ENCODE peak calls at places on chromosome 19, in ten cellular contexts. I is uterus; C is ACHN; R is activated CD4-positive, alpha-beta T cell treated with anti-CD3 and anti-CD28 coated beads, Interleukin-2, amount 50 U/mL, for 48 hours; E is GM13977; U is heart left ventricle; S is HAP-1; Z is activated naive CD4-positive, alpha-beta T cell treated with anti-CD3 and anti-CD28 coated beads for 36 hours; D is NCI-H1436; G is activated CD4-positive, CD25-positive, alpha-beta regulatory T cell treated with anti-CD3 and anti-CD28 coated beads, Interleukin-2, amount 50 U/mL, for 16 hours. H is an unnamed sample.
A peak's percentile ranks its signal among the peaks of the same experiment; 100 is the strongest.

GRCh38 chr19:11465605-11466004 is 15.2 kb downstream of the ELAVL3 start:
- DNase-seq in I (no peak), S (no peak), U (no peak), R (no peak), C (no peak), Z (no peak), G (no peak), E (no peak), D (no peak), H (no peak)

GRCh38 chr19:41928754-41929535 is 696 bp upstream of the ERFL start:
- DNase-seq in S (no peak), G (no peak), U (no peak), C (no peak), I (no peak), D (no peak), R (no peak), Z (peak; percentile 64), E (no peak), H (peak; percentile 51)

GRCh38 chr19:1026189-1027019 is at the start of gene CNN2:
- DNase-seq in R (peak; percentile 74), Z (peak; percentile 76), E (peak; percentile 92), U (peak; percentile 90), I (peak; percentile 80), C (peak; percentile 75), G (no peak), D (no peak), S (peak; percentile 86), H (peak; percentile 80)

GRCh38 chr19:5434351-5434917 is 20.8 kb upstream of the ZNRF4 start:
- DNase-seq in D (no peak), E (no peak), S (no peak), U (no peak), Z (no peak), I (no peak), R (no peak), C (no peak), G (no peak), H (no peak)

GRCh38 chr19:45768644-45769053 is 403 bp downstream of the SIX5 start:
- DNase-seq in Z (peak; percentile 53), E (no peak), I (no peak), C (peak; percentile 48), D (no peak), S (peak; percentile 62), U (peak; percentile 76), R (peak; percentile 44), G (no peak), H (no peak)

GRCh38 chr19:29323972-29324680 is 111.2 kb upstream of the UQCRFS1 start:
- DNase-seq in E (no peak), I (no peak), U (no peak), C (no peak), R (no peak), G (no peak), D (no peak), Z (no peak), S (no peak), H (no peak)

GRCh38 chr19:7391218-7391670 is 42.5 kb downstream of the ARHGEF18 start:
- DNase-seq in R (no peak), D (no peak), Z (no peak), G (no peak), S (no peak), E (no peak), I (no peak), U (no peak), C (no peak), H (peak; percentile 69)

GRCh38 chr19:56603829-56604228 is 8.7 kb downstream of the ZNF71 start:
- DNase-seq in D (no peak), G (no peak), E (no peak), R (no peak), I (no peak), Z (no peak), S (no peak), U (no peak), C (no peak), H (no peak)

GRCh38 chr19:40623403-40624239 is 22.5 kb downstream of the LTBP4 start:
- DNase-seq in R (peak; percentile 46), G (no peak), I (peak; percentile 24), S (peak; percentile 97), Z (no peak), U (peak; percentile 62), C (no peak), D (no peak), E (no peak), H (peak; percentile 72)

H was measured in HT-29.